ENCODE peak calls at places on chromosomes 7 and 10, in four cellular contexts. C is Peyer's patch, G is MM.1S, U is uterus. O is an unnamed sample.

GRCh38 chr7:132398253-132398913 is 177.9 kb downstream of the PLXNA4 start:
- DNase-seq in C (no peak), G (no peak), U (no peak), O (no peak)

GRCh38 chr10:70575874-70576802 is 26.4 kb downstream of the PRF1 start:
- DNase-seq in U (no peak), C (peak), G (peak), O (peak)

GRCh38 chr10:117556356-117556755 is 13.8 kb downstream of the EMX2 start:
- DNase-seq in U (no peak), G (no peak), C (no peak), O (no peak)

GRCh38 chr10:119159332-119159731 is 6.2 kb downstream of the SFXN4 start:
- DNase-seq in U (no peak), C (no peak), G (no peak), O (no peak)

GRCh38 chr10:58590152-58590551 is 77.5 kb downstream of the BICC1 start:
- DNase-seq in C (no peak), G (no peak), U (peak), O (peak)

GRCh38 chr10:55852850-55853249 is 508.2 kb downstream of the ZWINT start:
- DNase-seq in U (no peak), C (no peak), G (no peak), O (no peak)

GRCh38 chr7:28774529-28775057 is 183.5 kb downstream of the TRIL start:
- DNase-seq in U (no peak), G (no peak), C (no peak), O (no peak)

GRCh38 chr7:7971308-7972040 is 2.9 kb downstream of the GLCCI1 start:
- DNase-seq in C (no peak), U (no peak), G (no peak), O (peak)

GRCh38 chr7:84949501-84949900 is 237.4 kb downstream of the SEMA3D start:
- DNase-seq in G (no peak), U (no peak), C (no peak), O (no peak)
- TF ChIP-seq CTCF in G (no peak), U (no peak), C (no peak), O (no peak)

GRCh38 chr7:27193335-27194001 is 6.4 kb downstream of the HOXA13 start:
- DNase-seq in U (no peak), G (no peak), C (no peak), O (no peak)
- H3K27ac ChIP-seq in U (peak), G (no peak), C (no peak), O (peak)

GRCh38 chr10:121188005-121188404 is 336.8 kb downstream of the WDR11 start:
- DNase-seq in C (peak), U (peak), G (no peak), O (no peak)
- TF ChIP-seq CTCF in C (peak), U (no peak), G (no peak), O (no peak)

GRCh38 chr10:72525689-72526088 is 100.2 kb downstream of the MICU1 start:
- DNase-seq in C (no peak), U (no peak), G (no peak), O (no peak)
- H3K27ac ChIP-seq in C (no peak), U (no peak), G (no peak), O (no peak)

O was measured in osteoblast.